ENCODE peak calls at places on chromosomes 5 and 9, in eight cellular contexts. U, Q, P, B, V, G, Z and H are unnamed samples. For H3K4me1, the result is how much of the 10 kb centered on the place peaks cover.

GRCh38 chr5:171764265-171764664 is 21.4 kb upstream of the SMIM23 start:
- DNase-seq in U (no peak), Q (no peak), P (no peak), B (no peak), V (no peak), G (no peak), Z (no peak), H (no peak)

GRCh38 chr9:113463418-113464285 is at the start of gene RGS3:
- DNase-seq in U (peak), Q (peak), P (peak), B (no peak), V (peak), G (peak), Z (no peak), H (peak)

GRCh38 chr9:98425079-98425478 is 169.6 kb upstream of the TBC1D2 start:
- DNase-seq in U (no peak), Q (no peak), P (no peak), B (no peak), V (no peak), G (no peak), Z (no peak), H (no peak)

GRCh38 chr5:153358315-153358976 is 132.0 kb upstream of the GRIA1 start:
- DNase-seq in U (no peak), Q (no peak), P (no peak), B (no peak), V (no peak), G (no peak), Z (no peak), H (no peak)

GRCh38 chr9:37380570-37380969 is 41.9 kb upstream of the GRHPR start:
- DNase-seq in U (no peak), Q (no peak), P (no peak), B (no peak), V (no peak), G (no peak), Z (no peak), H (no peak)

GRCh38 chr9:100082786-100083185 is 16.0 kb downstream of the ERP44 start:
- DNase-seq in U (no peak), Q (peak), P (no peak), B (peak), V (no peak), G (no peak), Z (no peak), H (no peak)

GRCh38 chr9:138073808-138074207 is 196.2 kb downstream of the CACNA1B start:
- DNase-seq in U (no peak), Q (no peak), P (no peak), B (no peak), V (no peak), G (peak), Z (no peak), H (no peak)

GRCh38 chr5:170623576-170624181 is 119.9 kb downstream of the KCNIP1 start:
- DNase-seq in U (no peak), Q (peak), P (peak), B (peak), V (no peak), G (no peak), Z (no peak), H (peak)

GRCh38 chr5:76473676-76474075 is 70.6 kb downstream of the IQGAP2 start:
- DNase-seq in U (no peak), Q (no peak), P (no peak), B (no peak), V (no peak), G (no peak), Z (no peak), H (no peak)

GRCh38 chr5:53246042-53246836 is 136.7 kb upstream of the MOCS2 start:
- DNase-seq in U (no peak), Q (peak), P (no peak), B (peak), V (no peak), G (no peak), Z (peak), H (no peak)

GRCh38 chr5:155064580-155064979 is 51.0 kb downstream of the KIF4B start:
- DNase-seq in U (no peak), Q (no peak), P (no peak), B (no peak), V (no peak), G (no peak), Z (no peak), H (no peak)

GRCh38 chr5:136374638-136375037 is 9.3 kb upstream of the TRPC7 start:
- DNase-seq in U (no peak), Q (no peak), P (no peak), B (no peak), V (no peak), G (no peak), Z (no peak), H (no peak)

GRCh38 chr5:173477320-173478055 is 139.0 kb downstream of the BOD1 start:
- DNase-seq in U (no peak), Q (no peak), P (no peak), B (peak), V (peak), G (no peak), Z (no peak), H (no peak)

GRCh38 chr9:76996700-76997099 is 22.8 kb upstream of the FOXB2 start:
- DNase-seq in U (no peak), Q (no peak), P (peak), B (peak), V (peak), G (no peak), Z (no peak), H (no peak)

GRCh38 chr9:93826209-93826608 is 128.9 kb downstream of the BARX1 start:
- DNase-seq in U (no peak), Q (no peak), P (no peak), B (no peak), V (no peak), G (no peak), Z (no peak), H (no peak)

GRCh38 chr5:77492653-77493000 is 511 bp upstream of the WDR41 start:
- DNase-seq in U (no peak), Q (no peak), P (no peak), B (no peak), V (no peak), G (no peak), Z (no peak), H (no peak)

GRCh38 chr5:96177303-96177869 is 215.7 kb upstream of the ELL2 start:
- DNase-seq in U (no peak), Q (peak), P (no peak), B (peak), V (no peak), G (no peak), Z (peak), H (no peak)

GRCh38 chr5:138927979-138928378 is 52.8 kb upstream of the LRRTM2 start:
- DNase-seq in U (no peak), Q (no peak), P (no peak), B (peak), V (peak), G (peak), Z (no peak), H (peak)

GRCh38 chr9:137590469-137591383 is at the start of gene ZMYND19:
- DNase-seq in U (peak), Q (peak), P (peak), B (peak), V (peak), G (peak), Z (no peak), H (peak)

GRCh38 chr9:78958887-78959286 is 612.9 kb upstream of the TLE4 start:
- DNase-seq in U (no peak), Q (peak), P (no peak), B (no peak), V (no peak), G (no peak), Z (no peak), H (no peak)
- TF ChIP-seq CTCF in U (no peak), Q (no peak), P (no peak), B (no peak), V (no peak), G (no peak), Z (peak), H (no peak)

DNA sequence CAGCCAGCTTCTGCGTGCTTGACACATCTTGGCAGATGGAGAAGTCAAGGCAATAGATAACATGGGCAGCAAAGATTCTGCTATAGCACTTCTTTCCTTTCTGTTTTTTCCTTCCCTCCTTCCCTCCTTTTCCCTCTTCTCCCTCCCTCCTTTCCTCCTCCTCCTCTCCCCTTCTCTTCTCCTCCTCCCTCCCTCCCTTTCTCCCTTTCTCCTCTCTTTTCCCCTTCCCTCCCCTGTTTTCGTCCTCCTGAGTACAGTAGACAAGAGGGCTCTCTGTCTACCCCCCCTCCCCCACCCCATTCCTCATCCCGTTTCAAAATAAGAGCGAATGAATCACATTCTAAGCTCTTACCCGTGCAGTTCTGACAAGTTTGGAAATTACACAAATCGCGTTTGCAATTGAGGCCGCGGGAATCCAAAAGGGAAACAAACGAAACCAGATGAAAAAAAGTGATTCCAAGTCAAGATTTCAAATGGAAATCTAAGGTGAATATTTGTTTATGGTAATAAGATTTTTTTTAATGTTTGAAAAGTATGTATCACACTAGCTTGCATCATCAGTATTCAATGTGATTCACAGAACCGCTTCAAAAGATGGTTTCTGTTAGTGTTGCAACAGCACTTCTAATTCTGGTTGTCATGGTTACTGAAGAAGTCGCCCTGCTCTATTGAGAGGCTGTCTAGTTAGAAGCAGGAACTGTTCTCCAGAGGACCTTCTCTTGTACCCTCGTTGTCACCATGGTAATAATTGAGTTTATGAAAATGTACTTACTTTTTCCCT is 1.3 kb downstream of the NIM1K start:
- DNase-seq in U (peak), Q (peak), P (no peak), B (peak), V (peak), G (no peak), Z (peak), H (no peak)
- H3K27ac ChIP-seq in U (no peak), Q (peak), P (peak), B (no peak), V (no peak), G (no peak), Z (peak), H (no peak)

DNA sequence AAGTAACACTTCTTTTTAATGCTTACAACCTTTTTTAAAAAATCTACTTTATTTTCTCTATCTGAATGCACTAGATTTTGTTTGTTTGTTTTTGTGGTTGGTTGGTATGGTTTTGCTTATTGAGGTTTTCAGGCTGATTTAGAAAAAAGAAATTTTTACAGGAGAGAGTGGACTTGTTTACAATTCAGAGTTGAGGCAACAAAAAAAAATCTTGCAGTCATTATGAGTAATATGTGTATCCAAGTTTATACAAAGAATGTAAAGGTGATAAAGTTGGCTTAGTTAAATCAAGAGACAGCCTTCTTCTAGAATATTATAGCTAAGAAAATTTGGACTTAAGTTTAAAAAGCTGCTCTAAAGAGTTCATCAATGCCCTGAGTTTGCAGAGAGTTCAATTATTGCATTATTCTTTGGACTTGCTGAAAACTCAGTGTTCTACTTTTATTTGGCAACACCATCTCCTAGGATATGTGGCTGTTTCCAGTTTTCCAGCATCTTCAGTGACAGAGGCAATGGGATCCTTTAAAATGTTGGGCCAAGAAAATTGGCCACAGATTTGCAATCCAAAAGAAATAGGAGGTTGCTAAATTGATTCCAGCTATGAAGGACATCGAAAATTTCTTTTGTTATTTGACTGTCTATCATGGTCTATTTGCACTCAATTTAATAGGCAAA is 10.7 kb downstream of the STK32A start:
- DNase-seq in U (no peak), Q (no peak), P (no peak), B (no peak), V (no peak), G (no peak), Z (no peak), H (no peak)
- H3K4me1 ChIP-seq in U (under half), Q (under half), P (under half), B (under half), V (under half), G (under half), Z (under half), H (under half)

GRCh38 chr5:86332851-86333250 is 284.9 kb upstream of the COX7C start:
- DNase-seq in U (no peak), Q (no peak), P (no peak), B (no peak), V (no peak), G (no peak), Z (no peak), H (no peak)

GRCh38 chr5:86337667-86338460 is 279.9 kb upstream of the COX7C start:
- DNase-seq in U (no peak), Q (no peak), P (no peak), B (no peak), V (no peak), G (no peak), Z (no peak), H (no peak)
- TF ChIP-seq CTCF in U (no peak), Q (no peak), P (no peak), B (no peak), V (no peak), G (no peak), Z (no peak), H (no peak)

DNA sequence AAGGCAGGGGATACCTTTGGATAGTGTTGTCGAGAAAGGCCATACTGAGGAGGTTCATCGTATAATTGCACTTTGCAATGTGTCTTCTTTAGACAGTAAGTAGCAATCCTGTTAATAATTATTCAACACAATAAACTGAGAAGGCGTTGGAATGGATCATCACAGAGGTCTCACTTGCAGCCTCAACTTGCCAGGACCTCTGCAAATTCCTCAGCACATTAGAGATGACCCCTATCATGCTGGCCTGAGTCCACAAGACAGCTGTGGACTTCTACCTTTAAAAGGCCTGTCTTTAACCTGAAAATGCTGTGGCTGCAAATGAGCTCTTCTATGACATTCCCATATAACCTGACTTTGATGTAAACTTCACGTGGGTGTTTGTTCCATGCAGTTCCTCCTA is 14.1 kb downstream of the SH3TC2 start:
- DNase-seq in U (no peak), Q (no peak), P (no peak), B (no peak), V (no peak), G (no peak), Z (no peak), H (no peak)
- H3K27ac ChIP-seq in U (no peak), Q (no peak), P (no peak), B (no peak), V (no peak), G (no peak), Z (no peak), H (no peak)

DNA sequence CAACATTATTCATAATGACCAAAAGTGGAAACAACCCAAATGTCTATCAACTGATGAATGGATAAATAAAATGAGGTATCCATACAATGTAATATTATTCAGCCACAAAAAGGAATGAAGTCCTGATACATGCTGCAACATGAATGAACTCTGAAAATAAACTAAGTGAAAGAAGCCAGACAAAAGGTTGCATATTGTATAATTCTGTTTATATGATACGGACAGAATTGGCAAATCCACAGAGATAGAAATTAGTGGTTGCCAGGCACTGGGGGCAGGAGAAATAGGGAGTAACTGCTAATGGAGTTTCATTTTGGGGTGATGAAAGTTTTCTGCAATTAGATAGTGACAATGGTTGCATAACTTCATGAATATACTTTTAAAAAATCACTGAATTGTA is 47.0 kb downstream of the KIF24 start:
- DNase-seq in U (no peak), Q (peak), P (no peak), B (peak), V (no peak), G (no peak), Z (peak), H (no peak)
- H3K4me1 ChIP-seq in U (under half), Q (under half), P (under half), B (under half), V (under half), G (under half), Z (under half), H (under half)

GRCh38 chr5:94181940-94182339 is 436.5 kb downstream of the KIAA0825 start:
- DNase-seq in U (no peak), Q (no peak), P (no peak), B (peak), V (no peak), G (no peak), Z (no peak), H (no peak)
- TF ChIP-seq CTCF in U (no peak), Q (peak), P (no peak), B (peak), V (no peak), G (no peak), Z (peak), H (no peak)